ENCODE peak calls at places on chromosome X, in ten cellular contexts. W is GM13977; S is HEK293T; C is lower lobe of right lung; I is psoas muscle; U is stimulated activated CD8-positive, alpha-beta memory T cell treated with anti-CD3 and anti-CD28 coated beads, Interleukin-7, amount 100 ng/mL, for 1 hour; V is NCI-H1436; G is MCF 10A; Q is mucosa of gallbladder; L is HepG2. B is an unnamed sample.

GRCh38 chrX:817759-818158 is 187.2 kb downstream of the SHOX start:
- DNase-seq in G (no peak), S (no peak), L (no peak), I (no peak), Q (no peak), V (no peak), C (no peak), U (no peak), W (no peak), B (no peak)

GRCh38 chrX:68183612-68184214 is 249.6 kb downstream of the OPHN1 start:
- DNase-seq in G (peak), C (no peak), Q (no peak), L (peak), I (no peak), S (peak), U (no peak), V (no peak), W (no peak), B (no peak)

GRCh38 chrX:45862801-45863200 is 662.1 kb upstream of the DIPK2B start:
- DNase-seq in C (no peak), G (no peak), Q (no peak), V (no peak), S (no peak), W (no peak), L (no peak), I (no peak), U (no peak), B (no peak)

GRCh38 chrX:123425904-123426303 is 241.8 kb downstream of the GRIA3 start:
- DNase-seq in W (no peak), V (no peak), S (no peak), G (peak), L (no peak), C (no peak), U (no peak), Q (no peak), I (no peak), B (no peak)

GRCh38 chrX:130594453-130594916 is 192.7 kb downstream of the RBMX2 start:
- DNase-seq in V (no peak), L (no peak), W (no peak), I (no peak), U (no peak), C (no peak), S (peak), Q (no peak), G (no peak), B (no peak)

GRCh38 chrX:15913161-15913560 is 58.5 kb upstream of the AP1S2 start:
- DNase-seq in G (no peak), U (no peak), C (no peak), V (no peak), S (no peak), L (no peak), W (no peak), Q (no peak), I (no peak), B (no peak)

GRCh38 chrX:38799995-38800394 is 1.3 kb upstream of the MID1IP1 start:
- DNase-seq in U (no peak), V (no peak), G (no peak), W (peak), L (peak), S (no peak), C (no peak), I (no peak), Q (no peak), B (no peak)

GRCh38 chrX:48665991-48666390 is 17.6 kb upstream of the WAS start:
- DNase-seq in L (no peak), C (no peak), V (no peak), G (peak), S (no peak), U (no peak), W (no peak), I (no peak), Q (no peak), B (no peak)

GRCh38 chrX:131783555-131784338 is 239.4 kb upstream of the STK26 start:
- DNase-seq in V (no peak), U (peak), G (peak), S (peak), W (no peak), I (peak), Q (peak), L (no peak), C (no peak), B (no peak)

GRCh38 chrX:17077349-17077748 is 130.9 kb downstream of the REPS2 start:
- DNase-seq in C (no peak), Q (no peak), G (no peak), I (no peak), L (no peak), S (no peak), U (no peak), W (no peak), V (no peak), B (no peak)

GRCh38 chrX:132461886-132462285 is 27.0 kb downstream of the MBNL3 start:
- DNase-seq in I (no peak), V (no peak), S (no peak), W (no peak), L (no peak), C (no peak), Q (no peak), G (no peak), U (no peak), B (no peak)